ENCODE peak calls at places on chromosomes 1 and 21, in ten cellular contexts. G, I, X, F, W, N, Z, S, P and H are unnamed samples.

GRCh38 chr1:89842547-89843278 is 21.9 kb downstream of the LRRC8D start:
- DNase-seq in G (peak; percentile 38), I (no peak), X (no peak), F (no peak), W (no peak), N (no peak), Z (no peak), S (peak; percentile 47), P (peak; percentile 24), H (no peak)

GRCh38 chr1:169360415-169360814 is 7.2 kb downstream of the NME7 start:
- DNase-seq in G (no peak), I (no peak), X (no peak), F (no peak), W (no peak), N (no peak), Z (no peak), S (no peak), P (no peak), H (no peak)

GRCh38 chr1:28966617-28967016 is 52.2 kb downstream of the EPB41 start:
- DNase-seq in G (no peak), I (no peak), X (no peak), F (no peak), W (no peak), N (no peak), Z (no peak), S (no peak), P (no peak), H (no peak)

GRCh38 chr1:17579951-17580939 is 40.7 kb downstream of the ARHGEF10L start:
- DNase-seq in G (no peak), I (no peak), X (no peak), F (no peak), W (no peak), N (no peak), Z (no peak), S (no peak), P (no peak), H (no peak)

GRCh38 chr1:40782371-40782956 is 1.1 kb upstream of the KCNQ4 start:
- DNase-seq in G (no peak), I (no peak), X (no peak), F (no peak), W (no peak), N (no peak), Z (no peak), S (no peak), P (no peak), H (no peak)

GRCh38 chr1:7366955-7367665 is 404.0 kb upstream of the VAMP3 start:
- DNase-seq in G (no peak), I (no peak), X (no peak), F (no peak), W (no peak), N (no peak), Z (no peak), S (no peak), P (no peak), H (no peak)

GRCh38 chr1:30650959-30651320 is 72.4 kb downstream of the MATN1 start:
- DNase-seq in G (no peak), I (no peak), X (no peak), F (no peak), W (no peak), N (no peak), Z (no peak), S (no peak), P (no peak), H (no peak)

GRCh38 chr21:45428534-45428933 is 23.6 kb downstream of the COL18A1 start:
- DNase-seq in G (no peak), I (no peak), X (no peak), F (no peak), W (no peak), N (no peak), Z (no peak), S (no peak), P (no peak), H (no peak)

DNA sequence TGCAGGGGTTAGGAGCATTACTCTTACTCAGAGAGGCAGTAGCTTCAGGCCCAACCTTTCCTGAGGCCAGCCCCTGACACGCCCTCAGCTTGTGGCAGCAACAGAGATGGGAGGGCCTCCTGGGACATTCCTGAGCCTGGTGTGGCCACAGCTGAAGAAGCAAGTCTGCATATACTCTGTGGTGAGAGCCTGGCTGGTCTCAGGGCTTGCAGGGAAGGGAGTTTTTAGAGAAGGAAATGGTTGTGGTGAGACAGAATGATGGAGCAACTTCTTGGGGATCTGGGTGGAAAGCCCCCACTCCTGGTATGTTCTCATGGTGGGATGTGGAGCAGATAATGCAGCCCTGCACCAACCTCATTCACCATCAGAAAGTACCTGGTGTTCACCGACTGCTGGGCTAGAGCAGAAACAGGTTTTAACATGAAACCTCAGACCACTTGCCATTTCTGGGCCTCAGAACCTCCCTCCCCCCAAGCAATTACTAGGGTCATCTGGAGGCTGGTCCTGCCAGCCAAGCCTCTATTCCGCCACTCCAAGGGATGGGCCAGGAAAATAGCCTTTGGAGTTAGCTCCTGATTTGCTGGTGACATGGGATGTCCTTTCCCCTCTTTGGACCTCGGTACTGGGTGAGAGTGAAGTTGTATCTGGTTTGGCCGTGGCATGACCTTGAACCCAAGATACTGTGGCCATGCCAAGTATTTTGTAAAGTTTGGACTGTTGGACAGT is 28.0 kb upstream of the RNF19B start:
- DNase-seq in G (peak; percentile 85), I (peak; percentile 83), X (peak; percentile 31), F (peak; percentile 27), W (peak; percentile 69), N (peak; percentile 87), Z (peak; percentile 96), S (peak; percentile 99), P (peak; percentile 88), H (peak; percentile 45)
- H3K4me3 ChIP-seq in G (no peak overlapping the region), I (no peak overlapping the region), X (no peak overlapping the region), F (no peak overlapping the region), W (no peak overlapping the region), N (no peak overlapping the region), Z (no peak overlapping the region), S (no peak overlapping the region), P (no peak overlapping the region), H (no peak overlapping the region)

GRCh38 chr1:113856011-113856410 is 15.5 kb downstream of the PTPN22 start:
- DNase-seq in G (no peak), I (no peak), X (no peak), F (no peak), W (no peak), N (no peak), Z (no peak), S (no peak), P (no peak), H (no peak)

GRCh38 chr1:113846391-113847035 is 25.0 kb downstream of the PTPN22 start:
- DNase-seq in G (no peak), I (no peak), X (no peak), F (no peak), W (no peak), N (no peak), Z (no peak), S (no peak), P (no peak), H (no peak)

GRCh38 chr1:113849072-113849471 is 22.4 kb downstream of the PTPN22 start:
- DNase-seq in G (no peak), I (no peak), X (no peak), F (no peak), W (no peak), N (peak; percentile 33), Z (no peak), S (no peak), P (no peak), H (no peak)

GRCh38 chr1:113854234-113854633 is 17.3 kb downstream of the PTPN22 start:
- DNase-seq in G (no peak), I (no peak), X (no peak), F (no peak), W (no peak), N (no peak), Z (no peak), S (no peak), P (no peak), H (no peak)

GRCh38 chr1:113850127-113850796 is 21.2 kb downstream of the PTPN22 start:
- DNase-seq in G (no peak), I (no peak), X (no peak), F (peak; percentile 30), W (no peak), N (no peak), Z (no peak), S (no peak), P (no peak), H (no peak)
- H3K4me3 ChIP-seq in G (no peak overlapping the region), I (no peak overlapping the region), X (no peak overlapping the region), F (peak overlapping the region; percentile 18), W (no peak overlapping the region), N (no peak overlapping the region), Z (no peak overlapping the region), S (no peak overlapping the region), P (no peak overlapping the region), H (no peak overlapping the region)

GRCh38 chr1:183956559-183957188 is 80.9 kb downstream of the COLGALT2 start:
- DNase-seq in G (peak; percentile 32), I (no peak), X (no peak), F (peak; percentile 93), W (peak; percentile 73), N (peak; percentile 67), Z (peak; percentile 68), S (peak; percentile 90), P (peak; percentile 73), H (no peak)
- H3K4me3 ChIP-seq in G (no peak overlapping the region), I (no peak overlapping the region), X (no peak overlapping the region), F (peak overlapping the region; percentile 63), W (no peak overlapping the region), N (no peak overlapping the region), Z (no peak overlapping the region), S (no peak overlapping the region), P (no peak overlapping the region), H (no peak overlapping the region)

GRCh38 chr1:21293537-21294265 is 3.4 kb upstream of the ECE1 start:
- DNase-seq in G (no peak), I (no peak), X (no peak), F (peak; percentile 85), W (no peak), N (no peak), Z (no peak), S (no peak), P (no peak), H (no peak)

GRCh38 chr1:21292991-21293536 is 2.8 kb upstream of the ECE1 start:
- DNase-seq in G (no peak), I (no peak), X (no peak), F (peak; percentile 84), W (no peak), N (no peak), Z (no peak), S (no peak), P (no peak), H (no peak)

GRCh38 chr1:21291184-21291583 is 921 bp upstream of the ECE1 start:
- DNase-seq in G (no peak), I (no peak), X (no peak), F (no peak), W (no peak), N (no peak), Z (no peak), S (no peak), P (no peak), H (no peak)

GRCh38 chr1:21291964-21292363 is 1.7 kb upstream of the ECE1 start:
- DNase-seq in G (no peak), I (no peak), X (no peak), F (no peak), W (no peak), N (no peak), Z (no peak), S (no peak), P (no peak), H (no peak)

DNA sequence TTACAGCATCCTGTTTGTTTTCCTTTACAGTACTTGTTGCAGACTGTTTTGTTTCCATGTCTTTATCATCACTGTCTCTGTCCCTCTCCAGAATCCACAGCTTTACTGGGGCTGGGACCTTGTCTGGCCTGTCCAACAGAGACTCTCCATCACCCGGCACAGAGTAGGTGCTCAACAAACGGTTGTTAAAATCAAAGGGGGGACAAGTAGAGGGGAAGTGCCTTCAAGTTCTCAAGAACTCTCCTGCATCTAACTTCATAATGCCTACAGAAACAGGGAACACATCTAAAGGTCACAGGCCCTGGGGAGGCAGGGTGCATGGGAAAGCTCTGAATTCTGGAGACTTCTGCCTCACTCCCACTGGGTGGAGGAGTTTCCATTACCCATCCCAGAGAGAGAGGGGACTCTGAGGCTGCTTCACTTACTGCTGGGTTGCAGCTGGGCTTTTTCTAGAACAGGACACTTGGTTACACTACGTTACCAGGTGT is 2.3 kb upstream of the ECE1 start:
- DNase-seq in G (no peak), I (no peak), X (no peak), F (no peak), W (no peak), N (no peak), Z (no peak), S (no peak), P (no peak), H (no peak)
- H3K4me3 ChIP-seq in G (no peak overlapping the region), I (no peak overlapping the region), X (no peak overlapping the region), F (peak overlapping the region; percentile 87), W (no peak overlapping the region), N (no peak overlapping the region), Z (no peak overlapping the region), S (no peak overlapping the region), P (no peak overlapping the region), H (no peak overlapping the region)